ENCODE peak calls at places on chromosomes 1 and 21, in seven cellular contexts. T, W, B, Y, R, F and K are unnamed samples.

GRCh38 chr1:119873166-119874025 is 22.9 kb downstream of the ADAM30 start:
- DNase-seq in T (no peak), W (peak), B (peak), Y (no peak), R (no peak), F (no peak), K (no peak)

GRCh38 chr1:117592155-117592554 is 13.7 kb upstream of the TENT5C start:
- DNase-seq in T (no peak), W (no peak), B (no peak), Y (no peak), R (no peak), F (no peak), K (no peak)

GRCh38 chr1:66764994-66765578 is 12.8 kb downstream of the DYNLT5 start:
- DNase-seq in T (no peak), W (peak), B (peak), Y (peak), R (no peak), F (peak), K (no peak)

GRCh38 chr1:20361805-20362381 is 71.2 kb downstream of the VWA5B1 start:
- DNase-seq in T (peak), W (peak), B (peak), Y (peak), R (no peak), F (peak), K (peak)

GRCh38 chr1:171219751-171220385 is 28.4 kb upstream of the FMO1 start:
- DNase-seq in T (no peak), W (no peak), B (peak), Y (no peak), R (no peak), F (no peak), K (no peak)

GRCh38 chr1:219790834-219791615 is 137.3 kb downstream of the SLC30A10 start:
- DNase-seq in T (no peak), W (no peak), B (peak), Y (no peak), R (no peak), F (no peak), K (no peak)

GRCh38 chr1:109877776-109878175 is 32.9 kb upstream of the CSF1 start:
- DNase-seq in T (no peak), W (no peak), B (no peak), Y (no peak), R (no peak), F (no peak), K (no peak)

GRCh38 chr1:219174672-219175564 is 1.2 kb downstream of the LYPLAL1 start:
- DNase-seq in T (no peak), W (peak), B (peak), Y (no peak), R (no peak), F (peak), K (no peak)

GRCh38 chr1:23152966-23153684 is 15.5 kb downstream of the LUZP1 start:
- DNase-seq in T (no peak), W (no peak), B (peak), Y (no peak), R (no peak), F (no peak), K (no peak)

GRCh38 chr1:40844079-40844478 is 18.1 kb downstream of the CITED4 start:
- DNase-seq in T (no peak), W (no peak), B (no peak), Y (no peak), R (no peak), F (peak), K (no peak)

GRCh38 chr1:205074084-205074483 is 10.2 kb downstream of the TMEM81 start:
- DNase-seq in T (no peak), W (no peak), B (no peak), Y (no peak), R (peak), F (no peak), K (no peak)

GRCh38 chr1:8472668-8473067 is 154.8 kb downstream of the SLC45A1 start:
- DNase-seq in T (no peak), W (no peak), B (no peak), Y (no peak), R (no peak), F (peak), K (no peak)

GRCh38 chr1:44640178-44640865 is 34.0 kb downstream of the TMEM53 start:
- DNase-seq in T (no peak), W (peak), B (no peak), Y (no peak), R (no peak), F (no peak), K (peak)

GRCh38 chr1:53560572-53561487 is 101.6 kb downstream of the DMRTB1 start:
- DNase-seq in T (peak), W (no peak), B (peak), Y (no peak), R (no peak), F (no peak), K (no peak)

GRCh38 chr1:78716186-78716585 is 66.6 kb downstream of the IFI44 start:
- DNase-seq in T (no peak), W (no peak), B (peak), Y (no peak), R (no peak), F (no peak), K (no peak)

GRCh38 chr1:31981976-31982375 is 31.7 kb upstream of the KHDRBS1 start:
- DNase-seq in T (no peak), W (no peak), B (no peak), Y (no peak), R (no peak), F (peak), K (no peak)

GRCh38 chr1:2347907-2348306 is 43.4 kb downstream of the MORN1 start:
- DNase-seq in T (no peak), W (no peak), B (no peak), Y (no peak), R (no peak), F (no peak), K (no peak)

GRCh38 chr1:113390871-113391642 is 742 bp downstream of the MAGI3 start:
- DNase-seq in T (peak), W (peak), B (no peak), Y (peak), R (peak), F (peak), K (peak)

GRCh38 chr1:107530543-107530942 is 389.7 kb downstream of the NTNG1 start:
- DNase-seq in T (no peak), W (no peak), B (no peak), Y (no peak), R (no peak), F (no peak), K (no peak)

GRCh38 chr21:26405735-26406361 is 167.2 kb downstream of the CYYR1 start:
- DNase-seq in T (no peak), W (no peak), B (peak), Y (peak), R (no peak), F (no peak), K (no peak)

GRCh38 chr1:160410412-160411005 is 10.1 kb downstream of the VANGL2 start:
- DNase-seq in T (no peak), W (no peak), B (no peak), Y (no peak), R (peak), F (no peak), K (no peak)

GRCh38 chr1:108884968-108885367 is 8.2 kb downstream of the GPSM2 start:
- DNase-seq in T (no peak), W (no peak), B (no peak), Y (no peak), R (no peak), F (no peak), K (no peak)

GRCh38 chr1:193281894-193282293 is 95.5 kb upstream of the B3GALT2 start:
- DNase-seq in T (no peak), W (no peak), B (no peak), Y (no peak), R (no peak), F (no peak), K (no peak)
- H3K4me3 ChIP-seq in T (no peak), W (no peak), B (no peak), Y (no peak), R (no peak), F (no peak), K (no peak)

DNA sequence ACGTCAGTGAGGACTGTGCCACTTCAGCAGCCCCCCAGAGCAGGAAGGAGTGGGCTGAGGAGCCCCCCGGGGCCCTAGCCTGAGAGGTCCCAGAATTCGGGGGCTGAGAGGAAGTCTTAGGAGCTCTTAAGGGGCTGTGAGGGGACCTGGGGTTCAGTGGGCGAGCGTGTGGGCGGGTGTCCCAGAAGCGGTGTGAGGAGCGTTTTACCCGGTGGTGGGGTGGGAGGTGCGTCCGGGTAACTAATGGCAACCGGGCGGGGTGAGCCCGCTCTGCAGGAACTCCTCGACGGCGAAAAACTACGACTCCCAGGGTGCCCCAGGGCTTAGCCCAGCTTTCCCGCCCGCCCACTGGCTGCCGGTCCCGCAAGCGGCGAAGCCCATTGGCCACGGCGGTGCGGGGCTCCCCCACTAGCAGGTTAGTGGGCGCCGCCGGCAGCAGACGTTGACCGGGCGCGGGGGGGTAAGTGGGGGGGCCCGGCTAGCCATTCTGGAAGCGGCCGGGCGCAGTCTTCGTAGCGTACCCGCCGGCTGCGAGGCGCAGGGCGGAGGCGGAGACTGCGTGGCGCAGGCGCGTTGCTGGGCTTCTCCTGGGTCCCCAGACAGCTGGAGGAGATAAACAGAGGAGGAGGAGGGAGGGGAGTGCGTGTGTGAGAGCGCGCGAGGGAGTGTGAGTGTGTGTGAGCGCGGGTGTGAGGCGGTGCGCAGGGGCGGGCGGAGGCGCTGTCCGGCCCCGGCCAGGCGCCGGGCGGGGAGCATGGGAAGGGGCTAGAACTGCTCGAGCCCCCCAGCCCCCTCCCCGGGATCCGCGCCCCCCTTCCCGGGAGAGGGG is at the start of gene WDTC1:
- DNase-seq in T (peak), W (peak), B (peak), Y (peak), R (peak), F (peak), K (peak)
- TF ChIP-seq CTCF in T (no peak), W (no peak), B (no peak), Y (no peak), R (no peak), F (no peak), K (no peak)

GRCh38 chr1:15736035-15736665 is at the start of gene SLC25A34:
- DNase-seq in T (peak), W (peak), B (no peak), Y (no peak), R (peak), F (no peak), K (peak)
- H3K27ac ChIP-seq in T (peak), W (peak), B (no peak), Y (no peak), R (peak), F (no peak), K (peak)

GRCh38 chr1:159025043-159025442 is 15.3 kb downstream of the IFI16 start:
- DNase-seq in T (no peak), W (no peak), B (no peak), Y (no peak), R (no peak), F (no peak), K (no peak)
- H3K4me3 ChIP-seq in T (no peak), W (no peak), B (no peak), Y (no peak), R (no peak), F (no peak), K (no peak)

DNA sequence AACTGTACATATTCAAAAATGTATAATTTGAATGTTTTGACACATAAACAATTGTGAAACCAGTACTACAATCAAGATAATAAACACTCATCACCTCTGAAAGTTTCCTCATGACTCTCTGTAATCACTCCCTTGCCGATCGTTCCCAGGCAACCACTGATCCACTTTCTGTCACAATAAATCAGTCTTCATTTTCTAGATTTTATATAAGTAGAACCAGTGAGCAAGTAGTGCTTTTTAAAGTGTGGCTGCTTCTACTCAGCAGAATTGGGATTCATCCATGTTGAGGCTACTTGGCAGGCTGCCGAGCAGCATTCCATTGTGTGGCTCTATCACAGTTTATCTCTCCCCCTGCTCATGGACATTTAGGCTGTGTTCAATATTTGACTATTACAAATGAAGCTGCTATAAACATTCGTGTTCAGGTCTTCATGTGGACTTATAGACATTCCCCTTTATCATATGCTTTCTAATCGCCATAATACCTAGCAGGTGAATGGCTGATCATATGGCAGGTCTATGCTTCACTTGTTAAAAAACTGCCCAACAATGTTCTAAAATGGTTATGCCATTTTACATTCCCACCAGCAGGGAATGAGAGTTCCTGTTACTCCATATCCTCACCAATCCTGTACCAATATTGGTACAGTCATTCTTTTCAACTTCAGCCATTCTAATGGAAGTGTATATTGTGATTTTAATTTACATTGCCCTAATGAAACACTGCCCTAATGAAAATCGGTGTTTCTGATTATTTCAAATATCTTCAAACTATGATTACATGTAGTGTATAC is 20.5 kb downstream of the TEX38 start:
- DNase-seq in T (no peak), W (no peak), B (peak), Y (no peak), R (no peak), F (no peak), K (no peak)
- TF ChIP-seq CTCF in T (no peak), W (no peak), B (peak), Y (no peak), R (no peak), F (no peak), K (peak)

DNA sequence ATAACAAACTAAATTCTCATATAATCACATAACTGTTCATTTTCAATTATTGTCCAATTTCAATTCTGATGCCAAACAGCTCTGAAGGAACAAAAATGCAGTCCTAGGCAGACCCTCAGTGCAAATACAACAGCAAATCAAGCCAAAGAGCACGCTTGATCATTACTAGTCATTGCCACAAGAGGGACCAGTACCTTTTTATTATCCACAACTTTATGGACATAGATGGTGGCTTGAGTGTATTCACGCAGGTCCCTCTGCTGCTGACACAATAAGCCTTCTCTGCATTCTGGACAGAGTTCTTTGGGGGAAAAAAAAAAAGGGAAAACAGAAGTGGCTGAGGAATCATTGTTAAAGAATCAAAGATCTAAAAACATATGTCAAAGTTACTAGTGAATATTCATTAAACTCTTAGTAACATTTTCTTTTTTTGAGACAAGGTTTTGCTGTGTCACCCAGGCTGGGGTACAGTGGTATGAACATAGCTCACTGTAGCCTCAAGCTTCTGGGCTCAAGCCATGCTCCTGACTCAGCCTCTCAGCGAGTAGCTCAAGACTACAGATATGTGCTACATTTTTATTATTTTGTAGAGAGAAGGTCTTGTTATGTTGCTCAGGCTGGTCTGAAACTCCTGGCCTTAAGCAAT is 34.3 kb upstream of the RAP1GAP start:
- DNase-seq in T (no peak), W (no peak), B (peak), Y (peak), R (no peak), F (peak), K (no peak)
- H3K27ac ChIP-seq in T (no peak), W (no peak), B (no peak), Y (no peak), R (no peak), F (no peak), K (no peak)

GRCh38 chr1:233473549-233474204 is 140.2 kb upstream of the KCNK1 start:
- DNase-seq in T (no peak), W (no peak), B (no peak), Y (no peak), R (no peak), F (no peak), K (no peak)
- H3K4me3 ChIP-seq in T (no peak), W (no peak), B (no peak), Y (no peak), R (no peak), F (no peak), K (no peak)

GRCh38 chr1:196732526-196732925 is 42.1 kb upstream of the CFHR3 start:
- DNase-seq in T (no peak), W (no peak), B (no peak), Y (no peak), R (no peak), F (no peak), K (no peak)
- TF ChIP-seq CTCF in T (no peak), W (no peak), B (peak), Y (no peak), R (no peak), F (peak), K (no peak)